ENCODE peak calls at places on chromosomes 4 and X, in six cellular contexts. Z is EL; O is T-helper 2 cell; P is activated CD4-positive, CD25-positive, alpha-beta regulatory T cell; U is nucleus accumbens; G is left cardiac atrium. T is an unnamed sample.

GRCh38 chr4:68373513-68373912 is 23.6 kb upstream of the YTHDC1 start:
- DNase-seq in P (peak), Z (peak), O (peak), U (peak), G (peak), T (peak)

GRCh38 chr4:89469512-89469911 is 161.9 kb upstream of the GPRIN3 start:
- DNase-seq in U (no peak), Z (peak), P (no peak), G (no peak), O (no peak), T (no peak)

GRCh38 chr4:106414366-106414765 is 45.8 kb upstream of the GIMD1 start:
- DNase-seq in P (no peak), G (no peak), U (no peak), O (no peak), Z (peak), T (no peak)

GRCh38 chr4:15232725-15233597 is 194.9 kb upstream of the C1QTNF7 start:
- DNase-seq in U (no peak), G (no peak), Z (peak), P (no peak), O (no peak), T (no peak)

GRCh38 chr4:13665711-13666660 is 38.5 kb upstream of the BOD1L1 start:
- DNase-seq in Z (peak), U (no peak), P (no peak), G (no peak), O (no peak), T (no peak)

GRCh38 chr4:2948895-2949781 is 14.1 kb downstream of the NOP14 start:
- DNase-seq in P (no peak), O (no peak), G (no peak), U (no peak), Z (no peak), T (no peak)

GRCh38 chr4:122873752-122874151 is 47.1 kb downstream of the FGF2 start:
- DNase-seq in Z (peak), O (no peak), U (no peak), P (no peak), G (no peak), T (no peak)

GRCh38 chrX:118498755-118499154 is 3.1 kb downstream of the DOCK11 start:
- DNase-seq in P (no peak), U (no peak), Z (no peak), O (no peak), G (no peak), T (no peak)

GRCh38 chrX:132071260-132071659 is 48.2 kb downstream of the STK26 start:
- DNase-seq in Z (no peak), G (no peak), O (no peak), U (no peak), P (no peak), T (no peak)

GRCh38 chrX:153818571-153819397 is 11.6 kb downstream of the PDZD4 start:
- DNase-seq in Z (peak), O (peak), U (no peak), P (no peak), G (peak), T (peak)

GRCh38 chr4:100519205-100519604 is 1.4 kb upstream of the EMCN start:
- DNase-seq in G (no peak), Z (no peak), P (no peak), O (no peak), U (no peak), T (no peak)

GRCh38 chr4:136526517-136526916 is 1005.8 kb downstream of the PCDH18 start:
- DNase-seq in P (no peak), Z (peak), O (no peak), U (no peak), G (no peak), T (no peak)

GRCh38 chrX:71616672-71617529 is 1.4 kb downstream of the CXCR3 start:
- DNase-seq in U (no peak), Z (no peak), G (no peak), O (no peak), P (no peak), T (no peak)

GRCh38 chrX:22134681-22135080 is 102.6 kb downstream of the PHEX start:
- DNase-seq in G (no peak), P (no peak), O (no peak), Z (peak), U (no peak), T (no peak)

GRCh38 chrX:73913580-73913979 is 350.6 kb downstream of the CHIC1 start:
- DNase-seq in G (peak), Z (peak), O (no peak), P (no peak), U (no peak), T (no peak)

GRCh38 chr4:169485084-169485483 is 127.3 kb downstream of the NEK1 start:
- DNase-seq in O (no peak), U (no peak), P (no peak), G (no peak), Z (peak), T (no peak)

GRCh38 chr4:99885063-99885664 is 9.1 kb downstream of the LAMTOR3 start:
- DNase-seq in O (no peak), U (no peak), P (no peak), G (no peak), Z (peak), T (peak)

GRCh38 chrX:64394874-64395567 is at the start of gene MTMR8:
- DNase-seq in O (peak), Z (peak), G (peak), U (peak), P (peak), T (peak)

T was measured in T follicular helper cell.